ENCODE peak calls at places on chromosomes 7 and 10, in nine cellular contexts. I is stimulated activated CD8-positive, alpha-beta memory T cell treated with anti-CD3 and anti-CD28 coated beads, Interleukin-4, amount 100 ng/mL, for 24 hours; K is BJ; G is kidney glomerular epithelial cell; X is endothelial cell; L is NCI-H510A treated with DMSO at 0.1 percent for 48 hours; V is upper lobe of left lung; N is HEK293T; R is GM03348. Q is an unnamed sample.

GRCh38 chr10:31977440-31978157 is 49.0 kb upstream of the ARHGAP12 start:
- DNase-seq in I (no peak), K (no peak), G (peak), X (no peak), L (no peak), V (no peak), N (no peak), R (peak), Q (no peak)

GRCh38 chr7:100676501-100677306 is 3.2 kb downstream of the GNB2 start:
- DNase-seq in I (no peak), K (no peak), G (no peak), X (no peak), L (no peak), V (no peak), N (no peak), R (no peak), Q (peak)

GRCh38 chr7:329691-330281 is 39.8 kb downstream of the FOXL3 start:
- DNase-seq in I (no peak), K (no peak), G (no peak), X (no peak), L (no peak), V (no peak), N (no peak), R (no peak), Q (no peak)

GRCh38 chr10:23172846-23173548 is 19.1 kb upstream of the PTF1A start:
- DNase-seq in I (no peak), K (no peak), G (no peak), X (peak), L (no peak), V (no peak), N (peak), R (no peak), Q (no peak)

GRCh38 chr10:132269286-132270230 is 38.2 kb downstream of the STK32C start:
- DNase-seq in I (no peak), K (no peak), G (no peak), X (no peak), L (no peak), V (no peak), N (no peak), R (no peak), Q (no peak)

GRCh38 chr7:115654384-115655181 is 376.0 kb downstream of the TFEC start:
- DNase-seq in I (no peak), K (no peak), G (peak), X (no peak), L (no peak), V (no peak), N (no peak), R (peak), Q (no peak)

GRCh38 chr7:73342645-73343044 is 14.7 kb downstream of the FKBP6 start:
- DNase-seq in I (no peak), K (no peak), G (peak), X (peak), L (no peak), V (no peak), N (peak), R (peak), Q (no peak)

GRCh38 chr10:29725133-29725720 is 90.5 kb upstream of the SVIL start:
- DNase-seq in I (no peak), K (no peak), G (no peak), X (peak), L (no peak), V (peak), N (no peak), R (no peak), Q (no peak)

GRCh38 chr10:8584666-8585065 is 530.2 kb downstream of the GATA3 start:
- DNase-seq in I (no peak), K (no peak), G (no peak), X (no peak), L (no peak), V (no peak), N (no peak), R (no peak), Q (no peak)

GRCh38 chr7:1368682-1369571 is 90.3 kb downstream of the MICALL2 start:
- DNase-seq in I (peak), K (no peak), G (no peak), X (peak), L (no peak), V (no peak), N (peak), R (peak), Q (no peak)

GRCh38 chr10:14062528-14063260 is 268.0 kb downstream of the FRMD4A start:
- DNase-seq in I (no peak), K (no peak), G (peak), X (no peak), L (no peak), V (peak), N (no peak), R (peak), Q (no peak)

GRCh38 chr7:78134256-78134655 is 335.7 kb downstream of the PHTF2 start:
- DNase-seq in I (no peak), K (peak), G (peak), X (peak), L (no peak), V (no peak), N (peak), R (peak), Q (no peak)

GRCh38 chr10:74290703-74291102 is 139.7 kb downstream of the ADK start:
- DNase-seq in I (no peak), K (no peak), G (no peak), X (no peak), L (no peak), V (no peak), N (no peak), R (peak), Q (no peak)

GRCh38 chr10:125984346-125984745 is 88.0 kb downstream of the FANK1 start:
- DNase-seq in I (no peak), K (no peak), G (peak), X (no peak), L (no peak), V (no peak), N (no peak), R (no peak), Q (no peak)

GRCh38 chr10:72783290-72783689 is 91.3 kb downstream of the MCU start:
- DNase-seq in I (no peak), K (no peak), G (no peak), X (no peak), L (no peak), V (no peak), N (no peak), R (no peak), Q (no peak)

GRCh38 chr7:155864271-155864985 is 52.2 kb upstream of the SHH start:
- DNase-seq in I (no peak), K (no peak), G (no peak), X (no peak), L (no peak), V (no peak), N (no peak), R (no peak), Q (peak)

GRCh38 chr7:121810831-121811494 is 62.0 kb upstream of the PTPRZ1 start:
- DNase-seq in I (no peak), K (no peak), G (no peak), X (no peak), L (no peak), V (no peak), N (no peak), R (no peak), Q (no peak)

GRCh38 chr10:96112531-96112930 is 17.6 kb upstream of the ZNF518A start:
- DNase-seq in I (no peak), K (no peak), G (no peak), X (no peak), L (no peak), V (no peak), N (no peak), R (no peak), Q (no peak)

GRCh38 chr10:35378547-35379210 is 42.4 kb downstream of the CCNY start:
- DNase-seq in I (no peak), K (no peak), G (no peak), X (peak), L (no peak), V (no peak), N (no peak), R (no peak), Q (no peak)

GRCh38 chr7:144024213-144024612 is 24.1 kb downstream of the OR6B1 start:
- DNase-seq in I (no peak), K (no peak), G (no peak), X (no peak), L (no peak), V (no peak), N (no peak), R (no peak), Q (no peak)

GRCh38 chr10:6563720-6564119 is 16.4 kb downstream of the PRKCQ start:
- DNase-seq in I (no peak), K (no peak), G (no peak), X (no peak), L (no peak), V (no peak), N (no peak), R (no peak), Q (no peak)

GRCh38 chr7:140214075-140214684 is 37.4 kb upstream of the KDM7A start:
- DNase-seq in I (no peak), K (no peak), G (no peak), X (no peak), L (no peak), V (peak), N (no peak), R (peak), Q (no peak)

GRCh38 chr10:132716691-132717490 is 69.1 kb downstream of the NKX6-2 start:
- DNase-seq in I (no peak), K (no peak), G (no peak), X (no peak), L (no peak), V (no peak), N (no peak), R (no peak), Q (peak)

GRCh38 chr10:27242951-27243551 is 2.5 kb upstream of the ACBD5 start:
- DNase-seq in I (no peak), K (no peak), G (peak), X (peak), L (peak), V (peak), N (peak), R (peak), Q (peak)

GRCh38 chr10:133608855-133609254 is 17.7 kb downstream of the FRG2B start:
- DNase-seq in I (no peak), K (no peak), G (peak), X (no peak), L (peak), V (no peak), N (peak), R (peak), Q (no peak)

GRCh38 chr10:46549171-46550075 is 7.0 kb downstream of the GPRIN2 start:
- DNase-seq in I (no peak), K (no peak), G (no peak), X (no peak), L (no peak), V (peak), N (no peak), R (no peak), Q (peak)

GRCh38 chr10:15518256-15518655 is 147.2 kb upstream of the FAM171A1 start:
- DNase-seq in I (no peak), K (peak), G (no peak), X (no peak), L (no peak), V (no peak), N (no peak), R (no peak), Q (no peak)

GRCh38 chr7:12315049-12315448 is 88.6 kb downstream of the VWDE start:
- DNase-seq in I (no peak), K (no peak), G (no peak), X (no peak), L (peak), V (peak), N (no peak), R (no peak), Q (no peak)

GRCh38 chr7:25031432-25031831 is 51.5 kb upstream of the OSBPL3 start:
- DNase-seq in I (no peak), K (no peak), G (no peak), X (no peak), L (no peak), V (no peak), N (no peak), R (no peak), Q (no peak)

GRCh38 chr10:22340362-22341189 is 4.7 kb upstream of the SPAG6 start:
- DNase-seq in I (no peak), K (peak), G (peak), X (peak), L (peak), V (peak), N (peak), R (peak), Q (peak)